ENCODE peak calls at places on chromosomes 1 and 21, in ten cellular contexts. One of them, this sample, is unnamed.

GRCh38 chr21:31479222-31479621 is 135.2 kb upstream of the TIAM1 start:
- DNase-seq in mucosa of descending colon: no peak
- DNase-seq in astrocyte of the spinal cord: no peak
- DNase-seq in stimulated activated CD4-positive, alpha-beta T cell treated with anti-CD3 and anti-CD28 coated beads, Interleukin-15, amount 100 ng/mL, for 1 hour: no peak
- DNase-seq in activated T-cell treated with anti-CD3 and anti-CD28 coated beads for 1 hour: no peak
- DNase-seq in iris pigment epithelial cell: no peak
- DNase-seq in mucosa of gallbladder: no peak
- DNase-seq in activated T-helper 1 cell treated with anti-CD3 and anti-CD28 coated beads, Interleukin-12 subunit alpha, Interleukin-12 subunit beta, Interleukin-2, Interleukin-4 antibody, amounts not matched to agents 30 ng/mL and 10 ng/mL and 1 ng/mL, durations not matched to agents 14 hours and 24 hours and 36 hours: no peak
- DNase-seq in activated naive CD4-positive, alpha-beta T cell: no peak
- DNase-seq in foreskin fibroblast: no peak
- DNase-seq in this sample: no peak

GRCh38 chr1:160618763-160619274 is 28.0 kb downstream of the SLAMF1 start:
- DNase-seq in mucosa of descending colon: no peak
- DNase-seq in astrocyte of the spinal cord: no peak
- DNase-seq in stimulated activated CD4-positive, alpha-beta T cell treated with anti-CD3 and anti-CD28 coated beads, Interleukin-15, amount 100 ng/mL, for 1 hour: no peak
- DNase-seq in activated T-cell treated with anti-CD3 and anti-CD28 coated beads for 1 hour: no peak
- DNase-seq in iris pigment epithelial cell: no peak
- DNase-seq in mucosa of gallbladder: no peak
- DNase-seq in activated T-helper 1 cell treated with anti-CD3 and anti-CD28 coated beads, Interleukin-12 subunit alpha, Interleukin-12 subunit beta, Interleukin-2, Interleukin-4 antibody, amounts not matched to agents 30 ng/mL and 10 ng/mL and 1 ng/mL, durations not matched to agents 14 hours and 24 hours and 36 hours: no peak
- DNase-seq in activated naive CD4-positive, alpha-beta T cell: no peak
- DNase-seq in foreskin fibroblast: no peak
- DNase-seq in this sample: no peak

GRCh38 chr1:29838738-29839320 is 602.5 kb downstream of the PTPRU start:
- DNase-seq in mucosa of descending colon: no peak
- DNase-seq in astrocyte of the spinal cord: no peak
- DNase-seq in stimulated activated CD4-positive, alpha-beta T cell treated with anti-CD3 and anti-CD28 coated beads, Interleukin-15, amount 100 ng/mL, for 1 hour: no peak
- DNase-seq in activated T-cell treated with anti-CD3 and anti-CD28 coated beads for 1 hour: no peak
- DNase-seq in iris pigment epithelial cell: no peak
- DNase-seq in mucosa of gallbladder: no peak
- DNase-seq in activated T-helper 1 cell treated with anti-CD3 and anti-CD28 coated beads, Interleukin-12 subunit alpha, Interleukin-12 subunit beta, Interleukin-2, Interleukin-4 antibody, amounts not matched to agents 30 ng/mL and 10 ng/mL and 1 ng/mL, durations not matched to agents 14 hours and 24 hours and 36 hours: no peak
- DNase-seq in activated naive CD4-positive, alpha-beta T cell: no peak
- DNase-seq in foreskin fibroblast: no peak
- DNase-seq in this sample: no peak

GRCh38 chr1:88124614-88125013 is 559.5 kb upstream of the PKN2 start:
- DNase-seq in mucosa of descending colon: no peak
- DNase-seq in astrocyte of the spinal cord: no peak
- DNase-seq in stimulated activated CD4-positive, alpha-beta T cell treated with anti-CD3 and anti-CD28 coated beads, Interleukin-15, amount 100 ng/mL, for 1 hour: no peak
- DNase-seq in activated T-cell treated with anti-CD3 and anti-CD28 coated beads for 1 hour: no peak
- DNase-seq in iris pigment epithelial cell: no peak
- DNase-seq in mucosa of gallbladder: no peak
- DNase-seq in activated T-helper 1 cell treated with anti-CD3 and anti-CD28 coated beads, Interleukin-12 subunit alpha, Interleukin-12 subunit beta, Interleukin-2, Interleukin-4 antibody, amounts not matched to agents 30 ng/mL and 10 ng/mL and 1 ng/mL, durations not matched to agents 14 hours and 24 hours and 36 hours: no peak
- DNase-seq in activated naive CD4-positive, alpha-beta T cell: no peak
- DNase-seq in foreskin fibroblast: no peak
- DNase-seq in this sample: no peak

GRCh38 chr1:156534424-156535060 is 34.0 kb upstream of the MEF2D start:
- DNase-seq in mucosa of descending colon: no peak
- DNase-seq in astrocyte of the spinal cord: no peak
- DNase-seq in stimulated activated CD4-positive, alpha-beta T cell treated with anti-CD3 and anti-CD28 coated beads, Interleukin-15, amount 100 ng/mL, for 1 hour: no peak
- DNase-seq in activated T-cell treated with anti-CD3 and anti-CD28 coated beads for 1 hour: no peak
- DNase-seq in iris pigment epithelial cell: no peak
- DNase-seq in mucosa of gallbladder: no peak
- DNase-seq in activated T-helper 1 cell treated with anti-CD3 and anti-CD28 coated beads, Interleukin-12 subunit alpha, Interleukin-12 subunit beta, Interleukin-2, Interleukin-4 antibody, amounts not matched to agents 30 ng/mL and 10 ng/mL and 1 ng/mL, durations not matched to agents 14 hours and 24 hours and 36 hours: no peak
- DNase-seq in activated naive CD4-positive, alpha-beta T cell: no peak
- DNase-seq in foreskin fibroblast: no peak
- DNase-seq in this sample: no peak

GRCh38 chr1:41704189-41704588 is 214.5 kb downstream of the HIVEP3 start:
- DNase-seq in mucosa of descending colon: no peak
- DNase-seq in astrocyte of the spinal cord: no peak
- DNase-seq in stimulated activated CD4-positive, alpha-beta T cell treated with anti-CD3 and anti-CD28 coated beads, Interleukin-15, amount 100 ng/mL, for 1 hour: no peak
- DNase-seq in activated T-cell treated with anti-CD3 and anti-CD28 coated beads for 1 hour: no peak
- DNase-seq in iris pigment epithelial cell: no peak
- DNase-seq in mucosa of gallbladder: no peak
- DNase-seq in activated T-helper 1 cell treated with anti-CD3 and anti-CD28 coated beads, Interleukin-12 subunit alpha, Interleukin-12 subunit beta, Interleukin-2, Interleukin-4 antibody, amounts not matched to agents 30 ng/mL and 10 ng/mL and 1 ng/mL, durations not matched to agents 14 hours and 24 hours and 36 hours: no peak
- DNase-seq in activated naive CD4-positive, alpha-beta T cell: no peak
- DNase-seq in foreskin fibroblast: no peak
- DNase-seq in this sample: no peak

GRCh38 chr1:248824701-248825100 is 1.0 kb downstream of the SH3BP5L start:
- DNase-seq in mucosa of descending colon: no peak
- DNase-seq in astrocyte of the spinal cord: no peak
- DNase-seq in stimulated activated CD4-positive, alpha-beta T cell treated with anti-CD3 and anti-CD28 coated beads, Interleukin-15, amount 100 ng/mL, for 1 hour: no peak
- DNase-seq in activated T-cell treated with anti-CD3 and anti-CD28 coated beads for 1 hour: no peak
- DNase-seq in iris pigment epithelial cell: no peak
- DNase-seq in mucosa of gallbladder: no peak
- DNase-seq in activated T-helper 1 cell treated with anti-CD3 and anti-CD28 coated beads, Interleukin-12 subunit alpha, Interleukin-12 subunit beta, Interleukin-2, Interleukin-4 antibody, amounts not matched to agents 30 ng/mL and 10 ng/mL and 1 ng/mL, durations not matched to agents 14 hours and 24 hours and 36 hours: no peak
- DNase-seq in activated naive CD4-positive, alpha-beta T cell: no peak
- DNase-seq in foreskin fibroblast: no peak
- DNase-seq in this sample: no peak

GRCh38 chr1:154711416-154711815 is 103.4 kb upstream of the ADAR start:
- DNase-seq in mucosa of descending colon: no peak
- DNase-seq in astrocyte of the spinal cord: no peak
- DNase-seq in stimulated activated CD4-positive, alpha-beta T cell treated with anti-CD3 and anti-CD28 coated beads, Interleukin-15, amount 100 ng/mL, for 1 hour: no peak
- DNase-seq in activated T-cell treated with anti-CD3 and anti-CD28 coated beads for 1 hour: no peak
- DNase-seq in iris pigment epithelial cell: no peak
- DNase-seq in mucosa of gallbladder: no peak
- DNase-seq in activated T-helper 1 cell treated with anti-CD3 and anti-CD28 coated beads, Interleukin-12 subunit alpha, Interleukin-12 subunit beta, Interleukin-2, Interleukin-4 antibody, amounts not matched to agents 30 ng/mL and 10 ng/mL and 1 ng/mL, durations not matched to agents 14 hours and 24 hours and 36 hours: no peak
- DNase-seq in activated naive CD4-positive, alpha-beta T cell: no peak
- DNase-seq in foreskin fibroblast: no peak
- DNase-seq in this sample: no peak

GRCh38 chr1:29516063-29516820 is 279.9 kb downstream of the PTPRU start:
- DNase-seq in mucosa of descending colon: no peak
- DNase-seq in astrocyte of the spinal cord: no peak
- DNase-seq in stimulated activated CD4-positive, alpha-beta T cell treated with anti-CD3 and anti-CD28 coated beads, Interleukin-15, amount 100 ng/mL, for 1 hour: no peak
- DNase-seq in activated T-cell treated with anti-CD3 and anti-CD28 coated beads for 1 hour: no peak
- DNase-seq in iris pigment epithelial cell: no peak
- DNase-seq in mucosa of gallbladder: peak
- DNase-seq in activated T-helper 1 cell treated with anti-CD3 and anti-CD28 coated beads, Interleukin-12 subunit alpha, Interleukin-12 subunit beta, Interleukin-2, Interleukin-4 antibody, amounts not matched to agents 30 ng/mL and 10 ng/mL and 1 ng/mL, durations not matched to agents 14 hours and 24 hours and 36 hours: no peak
- DNase-seq in activated naive CD4-positive, alpha-beta T cell: no peak
- DNase-seq in foreskin fibroblast: no peak
- DNase-seq in this sample: no peak

GRCh38 chr1:203306970-203307541 is 1.7 kb downstream of the BTG2 start:
- DNase-seq in mucosa of descending colon: peak
- DNase-seq in astrocyte of the spinal cord: peak
- DNase-seq in stimulated activated CD4-positive, alpha-beta T cell treated with anti-CD3 and anti-CD28 coated beads, Interleukin-15, amount 100 ng/mL, for 1 hour: no peak
- DNase-seq in activated T-cell treated with anti-CD3 and anti-CD28 coated beads for 1 hour: no peak
- DNase-seq in iris pigment epithelial cell: no peak
- DNase-seq in mucosa of gallbladder: no peak
- DNase-seq in activated T-helper 1 cell treated with anti-CD3 and anti-CD28 coated beads, Interleukin-12 subunit alpha, Interleukin-12 subunit beta, Interleukin-2, Interleukin-4 antibody, amounts not matched to agents 30 ng/mL and 10 ng/mL and 1 ng/mL, durations not matched to agents 14 hours and 24 hours and 36 hours: peak
- DNase-seq in activated naive CD4-positive, alpha-beta T cell: no peak
- DNase-seq in foreskin fibroblast: no peak
- DNase-seq in this sample: no peak

GRCh38 chr1:37123266-37123665 is 89.0 kb upstream of the GRIK3 start:
- DNase-seq in mucosa of descending colon: no peak
- DNase-seq in astrocyte of the spinal cord: no peak
- DNase-seq in stimulated activated CD4-positive, alpha-beta T cell treated with anti-CD3 and anti-CD28 coated beads, Interleukin-15, amount 100 ng/mL, for 1 hour: no peak
- DNase-seq in activated T-cell treated with anti-CD3 and anti-CD28 coated beads for 1 hour: no peak
- DNase-seq in iris pigment epithelial cell: no peak
- DNase-seq in mucosa of gallbladder: no peak
- DNase-seq in activated T-helper 1 cell treated with anti-CD3 and anti-CD28 coated beads, Interleukin-12 subunit alpha, Interleukin-12 subunit beta, Interleukin-2, Interleukin-4 antibody, amounts not matched to agents 30 ng/mL and 10 ng/mL and 1 ng/mL, durations not matched to agents 14 hours and 24 hours and 36 hours: no peak
- DNase-seq in activated naive CD4-positive, alpha-beta T cell: no peak
- DNase-seq in foreskin fibroblast: no peak
- DNase-seq in this sample: no peak

GRCh38 chr1:16905856-16906702 is 10.3 kb downstream of the RNU1-2 start:
- DNase-seq in mucosa of descending colon: no peak
- DNase-seq in astrocyte of the spinal cord: no peak
- DNase-seq in stimulated activated CD4-positive, alpha-beta T cell treated with anti-CD3 and anti-CD28 coated beads, Interleukin-15, amount 100 ng/mL, for 1 hour: no peak
- DNase-seq in activated T-cell treated with anti-CD3 and anti-CD28 coated beads for 1 hour: no peak
- DNase-seq in iris pigment epithelial cell: no peak
- DNase-seq in mucosa of gallbladder: no peak
- DNase-seq in activated T-helper 1 cell treated with anti-CD3 and anti-CD28 coated beads, Interleukin-12 subunit alpha, Interleukin-12 subunit beta, Interleukin-2, Interleukin-4 antibody, amounts not matched to agents 30 ng/mL and 10 ng/mL and 1 ng/mL, durations not matched to agents 14 hours and 24 hours and 36 hours: no peak
- DNase-seq in activated naive CD4-positive, alpha-beta T cell: no peak
- DNase-seq in foreskin fibroblast: peak
- DNase-seq in this sample: no peak

GRCh38 chr21:30689822-30690221 is 28.8 kb downstream of the KRTAP21-3 start:
- DNase-seq in mucosa of descending colon: no peak
- DNase-seq in astrocyte of the spinal cord: no peak
- DNase-seq in stimulated activated CD4-positive, alpha-beta T cell treated with anti-CD3 and anti-CD28 coated beads, Interleukin-15, amount 100 ng/mL, for 1 hour: no peak
- DNase-seq in activated T-cell treated with anti-CD3 and anti-CD28 coated beads for 1 hour: no peak
- DNase-seq in iris pigment epithelial cell: no peak
- DNase-seq in mucosa of gallbladder: no peak
- DNase-seq in activated T-helper 1 cell treated with anti-CD3 and anti-CD28 coated beads, Interleukin-12 subunit alpha, Interleukin-12 subunit beta, Interleukin-2, Interleukin-4 antibody, amounts not matched to agents 30 ng/mL and 10 ng/mL and 1 ng/mL, durations not matched to agents 14 hours and 24 hours and 36 hours: no peak
- DNase-seq in activated naive CD4-positive, alpha-beta T cell: no peak
- DNase-seq in foreskin fibroblast: no peak
- DNase-seq in this sample: no peak

GRCh38 chr1:15696956-15697521 is 12.9 kb downstream of the PLEKHM2 start:
- DNase-seq in mucosa of descending colon: no peak
- DNase-seq in astrocyte of the spinal cord: no peak
- DNase-seq in stimulated activated CD4-positive, alpha-beta T cell treated with anti-CD3 and anti-CD28 coated beads, Interleukin-15, amount 100 ng/mL, for 1 hour: no peak
- DNase-seq in activated T-cell treated with anti-CD3 and anti-CD28 coated beads for 1 hour: no peak
- DNase-seq in iris pigment epithelial cell: no peak
- DNase-seq in mucosa of gallbladder: no peak
- DNase-seq in activated T-helper 1 cell treated with anti-CD3 and anti-CD28 coated beads, Interleukin-12 subunit alpha, Interleukin-12 subunit beta, Interleukin-2, Interleukin-4 antibody, amounts not matched to agents 30 ng/mL and 10 ng/mL and 1 ng/mL, durations not matched to agents 14 hours and 24 hours and 36 hours: peak
- DNase-seq in activated naive CD4-positive, alpha-beta T cell: no peak
- DNase-seq in foreskin fibroblast: no peak
- DNase-seq in this sample: no peak

GRCh38 chr1:17688217-17688810 is 66.8 kb upstream of the ACTL8 start:
- DNase-seq in mucosa of descending colon: no peak
- DNase-seq in astrocyte of the spinal cord: no peak
- DNase-seq in stimulated activated CD4-positive, alpha-beta T cell treated with anti-CD3 and anti-CD28 coated beads, Interleukin-15, amount 100 ng/mL, for 1 hour: no peak
- DNase-seq in activated T-cell treated with anti-CD3 and anti-CD28 coated beads for 1 hour: no peak
- DNase-seq in iris pigment epithelial cell: no peak
- DNase-seq in mucosa of gallbladder: no peak
- DNase-seq in activated T-helper 1 cell treated with anti-CD3 and anti-CD28 coated beads, Interleukin-12 subunit alpha, Interleukin-12 subunit beta, Interleukin-2, Interleukin-4 antibody, amounts not matched to agents 30 ng/mL and 10 ng/mL and 1 ng/mL, durations not matched to agents 14 hours and 24 hours and 36 hours: no peak
- DNase-seq in activated naive CD4-positive, alpha-beta T cell: no peak
- DNase-seq in foreskin fibroblast: no peak
- DNase-seq in this sample: no peak

GRCh38 chr1:205318231-205318991 is 3.1 kb downstream of the NUAK2 start:
- DNase-seq in mucosa of descending colon: peak
- DNase-seq in astrocyte of the spinal cord: no peak
- DNase-seq in stimulated activated CD4-positive, alpha-beta T cell treated with anti-CD3 and anti-CD28 coated beads, Interleukin-15, amount 100 ng/mL, for 1 hour: no peak
- DNase-seq in activated T-cell treated with anti-CD3 and anti-CD28 coated beads for 1 hour: no peak
- DNase-seq in iris pigment epithelial cell: no peak
- DNase-seq in mucosa of gallbladder: no peak
- DNase-seq in activated T-helper 1 cell treated with anti-CD3 and anti-CD28 coated beads, Interleukin-12 subunit alpha, Interleukin-12 subunit beta, Interleukin-2, Interleukin-4 antibody, amounts not matched to agents 30 ng/mL and 10 ng/mL and 1 ng/mL, durations not matched to agents 14 hours and 24 hours and 36 hours: no peak
- DNase-seq in activated naive CD4-positive, alpha-beta T cell: no peak
- DNase-seq in foreskin fibroblast: no peak
- DNase-seq in this sample: peak